ENCODE peak calls at places on chromosomes 3 and 15, in nine cellular contexts. One of them, this sample, is unnamed.

GRCh38 chr15:87672309-87672897 is 584.1 kb downstream of the NTRK3 start:
- DNase-seq in CD8-positive, alpha-beta memory T cell: no peak
- DNase-seq in lower lobe of right lung: no peak
- DNase-seq in stomach: no peak
- DNase-seq in A549: peak; percentile 28
- DNase-seq in heart left ventricle: no peak
- DNase-seq in fibroblast of lung: peak; percentile 39
- DNase-seq in transverse colon: no peak
- DNase-seq in spleen: no peak
- DNase-seq in this sample: peak; percentile 22

GRCh38 chr15:78477295-78477694 is 30.1 kb upstream of the HYKK start:
- DNase-seq in CD8-positive, alpha-beta memory T cell: no peak
- DNase-seq in lower lobe of right lung: no peak
- DNase-seq in stomach: no peak
- DNase-seq in A549: no peak
- DNase-seq in heart left ventricle: no peak
- DNase-seq in fibroblast of lung: no peak
- DNase-seq in transverse colon: no peak
- DNase-seq in spleen: no peak
- DNase-seq in this sample: no peak

GRCh38 chr15:62287066-62287857 is 122.2 kb upstream of the C2CD4B start:
- DNase-seq in CD8-positive, alpha-beta memory T cell: no peak
- DNase-seq in lower lobe of right lung: no peak
- DNase-seq in stomach: no peak
- DNase-seq in A549: no peak
- DNase-seq in heart left ventricle: no peak
- DNase-seq in fibroblast of lung: no peak
- DNase-seq in transverse colon: no peak
- DNase-seq in spleen: no peak
- DNase-seq in this sample: no peak

GRCh38 chr15:42010434-42010833 is 10.4 kb downstream of the PLA2G4E start:
- DNase-seq in CD8-positive, alpha-beta memory T cell: no peak
- DNase-seq in lower lobe of right lung: no peak
- DNase-seq in stomach: no peak
- DNase-seq in A549: peak; percentile 13
- DNase-seq in heart left ventricle: no peak
- DNase-seq in fibroblast of lung: peak; percentile 3
- DNase-seq in transverse colon: no peak
- DNase-seq in spleen: no peak
- DNase-seq in this sample: no peak

GRCh38 chr3:114538211-114538610 is 244.4 kb downstream of the TIGIT start:
- DNase-seq in CD8-positive, alpha-beta memory T cell: no peak
- DNase-seq in lower lobe of right lung: no peak
- DNase-seq in stomach: no peak
- DNase-seq in A549: no peak
- DNase-seq in heart left ventricle: no peak
- DNase-seq in fibroblast of lung: no peak
- DNase-seq in transverse colon: no peak
- DNase-seq in spleen: no peak
- DNase-seq in this sample: no peak

GRCh38 chr3:81666502-81667121 is 94.8 kb downstream of the GBE1 start:
- DNase-seq in CD8-positive, alpha-beta memory T cell: peak; percentile 8
- DNase-seq in lower lobe of right lung: no peak
- DNase-seq in stomach: no peak
- DNase-seq in A549: no peak
- DNase-seq in heart left ventricle: no peak
- DNase-seq in fibroblast of lung: peak; percentile 17
- DNase-seq in transverse colon: no peak
- DNase-seq in spleen: no peak
- DNase-seq in this sample: peak; percentile 5

GRCh38 chr15:84961114-84961452 is 20.6 kb upstream of the PDE8A start:
- DNase-seq in CD8-positive, alpha-beta memory T cell: no peak
- DNase-seq in lower lobe of right lung: no peak
- DNase-seq in stomach: no peak
- DNase-seq in A549: no peak
- DNase-seq in heart left ventricle: no peak
- DNase-seq in fibroblast of lung: peak; percentile 92
- DNase-seq in transverse colon: no peak
- DNase-seq in spleen: no peak
- DNase-seq in this sample: peak; percentile 89

GRCh38 chr3:194134757-194135515 is 1.0 kb upstream of the HES1 start:
- DNase-seq in CD8-positive, alpha-beta memory T cell: peak; percentile 83
- DNase-seq in lower lobe of right lung: peak; percentile 94
- DNase-seq in stomach: peak; percentile 93
- DNase-seq in A549: peak; percentile 68
- DNase-seq in heart left ventricle: peak; percentile 95
- DNase-seq in fibroblast of lung: peak; percentile 98
- DNase-seq in transverse colon: peak; percentile 93
- DNase-seq in spleen: peak; percentile 96
- DNase-seq in this sample: peak; percentile 96

GRCh38 chr3:53222183-53222901 is 33.5 kb downstream of the TKT start:
- DNase-seq in CD8-positive, alpha-beta memory T cell: no peak
- DNase-seq in lower lobe of right lung: peak; percentile 36
- DNase-seq in stomach: no peak
- DNase-seq in A549: no peak
- DNase-seq in heart left ventricle: no peak
- DNase-seq in fibroblast of lung: no peak
- DNase-seq in transverse colon: no peak
- DNase-seq in spleen: peak; percentile 69
- DNase-seq in this sample: no peak

GRCh38 chr3:65508743-65509422 is 529.8 kb downstream of the MAGI1 start:
- DNase-seq in CD8-positive, alpha-beta memory T cell: no peak
- DNase-seq in lower lobe of right lung: no peak
- DNase-seq in stomach: no peak
- DNase-seq in A549: no peak
- DNase-seq in heart left ventricle: no peak
- DNase-seq in fibroblast of lung: no peak
- DNase-seq in transverse colon: no peak
- DNase-seq in spleen: no peak
- DNase-seq in this sample: no peak

GRCh38 chr3:39707314-39707909 is 102.0 kb upstream of the MYRIP start:
- DNase-seq in CD8-positive, alpha-beta memory T cell: no peak
- DNase-seq in lower lobe of right lung: no peak
- DNase-seq in stomach: no peak
- DNase-seq in A549: peak; percentile 30
- DNase-seq in heart left ventricle: no peak
- DNase-seq in fibroblast of lung: peak; percentile 23
- DNase-seq in transverse colon: no peak
- DNase-seq in spleen: no peak
- DNase-seq in this sample: peak; percentile 13

GRCh38 chr3:122074621-122075265 is 19.6 kb downstream of the CD86 start:
- DNase-seq in CD8-positive, alpha-beta memory T cell: no peak
- DNase-seq in lower lobe of right lung: peak; percentile 77
- DNase-seq in stomach: no peak
- DNase-seq in A549: no peak
- DNase-seq in heart left ventricle: peak; percentile 73
- DNase-seq in fibroblast of lung: no peak
- DNase-seq in transverse colon: peak; percentile 34
- DNase-seq in spleen: peak; percentile 76
- DNase-seq in this sample: no peak

DNA sequence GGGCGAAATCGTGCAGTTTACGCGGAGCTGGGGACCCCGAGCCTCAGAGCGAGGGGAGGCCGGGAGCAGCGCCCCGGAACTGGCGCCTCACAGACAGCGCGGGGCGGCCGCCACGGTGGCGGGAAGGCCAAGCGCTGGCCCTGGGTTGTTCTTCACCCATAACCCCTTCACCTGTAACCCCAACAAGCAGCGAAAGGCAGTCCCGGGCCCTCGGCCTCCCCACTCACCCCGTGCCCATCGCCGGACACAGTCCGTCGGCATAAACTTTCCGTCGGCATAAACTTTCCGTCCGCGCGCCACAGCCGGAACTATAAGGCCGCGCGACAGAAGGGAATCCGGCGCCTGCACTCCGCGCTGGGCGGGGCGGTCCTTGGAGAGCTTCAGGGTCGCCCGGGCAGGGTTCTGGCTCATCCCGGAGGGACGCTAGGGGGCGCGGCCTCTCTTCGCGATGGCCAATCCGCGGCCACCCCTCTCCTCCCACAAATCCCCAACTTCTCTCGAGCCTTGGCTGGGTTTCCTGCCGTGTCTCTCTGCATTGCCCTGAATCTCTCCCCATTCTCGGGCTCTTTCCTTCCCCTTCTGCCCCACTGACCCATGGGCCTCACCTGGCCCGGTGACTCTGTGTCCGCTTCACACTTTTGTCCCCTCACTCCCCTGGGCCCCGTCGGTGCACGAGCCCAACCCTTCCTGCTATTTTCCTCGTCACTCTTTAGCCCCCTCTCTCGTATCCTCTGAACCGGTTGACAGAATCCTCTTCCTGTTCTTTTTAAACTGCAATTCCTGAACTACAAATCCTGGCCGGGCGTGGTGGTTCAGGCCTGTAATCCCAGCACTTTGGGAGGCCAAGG is at the start of gene INTS14:
- DNase-seq in CD8-positive, alpha-beta memory T cell: peak; percentile 85
- DNase-seq in lower lobe of right lung: peak; percentile 99
- DNase-seq in stomach: peak; percentile 99
- DNase-seq in A549: peak; percentile 97
- DNase-seq in heart left ventricle: peak; percentile 99
- DNase-seq in fibroblast of lung: peak; percentile 96
- DNase-seq in transverse colon: peak; percentile 98
- DNase-seq in spleen: peak; percentile 98
- DNase-seq in this sample: peak; percentile 90
- H3K27ac ChIP-seq in CD8-positive, alpha-beta memory T cell: peak within 1 kb of the TSS; percentile 91
- H3K27ac ChIP-seq in lower lobe of right lung: peak within 1 kb of the TSS; percentile 95
- H3K27ac ChIP-seq in stomach: peak within 1 kb of the TSS; percentile 88
- H3K27ac ChIP-seq in A549: peak within 1 kb of the TSS; percentile 94
- H3K27ac ChIP-seq in heart left ventricle: peak within 1 kb of the TSS; percentile 94
- H3K27ac ChIP-seq in fibroblast of lung: peak within 1 kb of the TSS; percentile 83
- H3K27ac ChIP-seq in transverse colon: peak within 1 kb of the TSS; percentile 93
- H3K27ac ChIP-seq in spleen: peak within 1 kb of the TSS; percentile 90
- H3K27ac ChIP-seq in this sample: peak within 1 kb of the TSS; percentile 93

GRCh38 chr3:129602730-129603560 is 3.5 kb downstream of the PLXND1 start:
- DNase-seq in CD8-positive, alpha-beta memory T cell: no peak
- DNase-seq in lower lobe of right lung: peak; percentile 67
- DNase-seq in stomach: no peak
- DNase-seq in A549: peak; percentile 44
- DNase-seq in heart left ventricle: peak; percentile 89
- DNase-seq in fibroblast of lung: peak; percentile 94
- DNase-seq in transverse colon: peak; percentile 56
- DNase-seq in spleen: no peak
- DNase-seq in this sample: peak; percentile 92
- H3K4me1 ChIP-seq in CD8-positive, alpha-beta memory T cell: peaks cover 4% of the 10 kb centered on the region
- H3K4me1 ChIP-seq in lower lobe of right lung: peaks cover 78% of the 10 kb centered on the region
- H3K4me1 ChIP-seq in stomach: peaks cover 79% of the 10 kb centered on the region
- H3K4me1 ChIP-seq in A549: peaks cover 69% of the 10 kb centered on the region
- H3K4me1 ChIP-seq in heart left ventricle: peaks cover 23% of the 10 kb centered on the region
- H3K4me1 ChIP-seq in fibroblast of lung: peaks cover 42% of the 10 kb centered on the region
- H3K4me1 ChIP-seq in transverse colon: no peaks in the 10 kb centered on the region
- H3K4me1 ChIP-seq in spleen: peaks cover 94% of the 10 kb centered on the region
- H3K4me1 ChIP-seq in this sample: peaks cover 57% of the 10 kb centered on the region

GRCh38 chr3:33426068-33426467 is 14.1 kb downstream of the UBP1 start:
- DNase-seq in CD8-positive, alpha-beta memory T cell: no peak
- DNase-seq in lower lobe of right lung: no peak
- DNase-seq in stomach: no peak
- DNase-seq in A549: no peak
- DNase-seq in heart left ventricle: no peak
- DNase-seq in fibroblast of lung: no peak
- DNase-seq in transverse colon: no peak
- DNase-seq in spleen: no peak
- DNase-seq in this sample: no peak
- H3K27ac ChIP-seq in CD8-positive, alpha-beta memory T cell: no peak overlapping the region
- H3K27ac ChIP-seq in lower lobe of right lung: no peak overlapping the region
- H3K27ac ChIP-seq in stomach: no peak overlapping the region
- H3K27ac ChIP-seq in A549: no peak overlapping the region
- H3K27ac ChIP-seq in heart left ventricle: no peak overlapping the region
- H3K27ac ChIP-seq in fibroblast of lung: no peak overlapping the region
- H3K27ac ChIP-seq in transverse colon: peak overlapping the region; percentile 73
- H3K27ac ChIP-seq in spleen: no peak overlapping the region
- H3K27ac ChIP-seq in this sample: no peak overlapping the region

DNA sequence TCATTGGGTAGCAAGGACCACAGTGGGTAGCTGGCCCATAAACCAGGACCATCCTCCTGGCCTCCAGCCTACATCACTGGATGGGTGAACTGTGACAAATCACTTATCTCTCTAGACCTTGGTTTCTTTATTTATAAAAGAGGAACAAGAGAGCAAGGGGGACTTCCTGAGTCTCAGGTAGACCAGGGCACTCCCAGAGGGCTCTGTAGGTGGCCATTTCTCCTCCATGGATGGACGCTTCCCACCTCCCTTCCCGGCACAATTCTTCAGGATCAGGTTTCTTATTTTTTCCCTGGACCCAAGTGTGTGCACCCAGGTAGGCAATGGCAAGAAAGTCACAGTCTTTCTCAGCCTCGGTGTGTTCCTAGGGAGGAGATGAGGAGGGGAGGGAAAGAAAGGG is 41.4 kb upstream of the SPATA12 start:
- DNase-seq in CD8-positive, alpha-beta memory T cell: no peak
- DNase-seq in lower lobe of right lung: no peak
- DNase-seq in stomach: no peak
- DNase-seq in A549: no peak
- DNase-seq in heart left ventricle: no peak
- DNase-seq in fibroblast of lung: no peak
- DNase-seq in transverse colon: no peak
- DNase-seq in spleen: no peak
- DNase-seq in this sample: no peak
- H3K4me1 ChIP-seq in CD8-positive, alpha-beta memory T cell: no peaks in the 10 kb centered on the region
- H3K4me1 ChIP-seq in lower lobe of right lung: no peaks in the 10 kb centered on the region
- H3K4me1 ChIP-seq in stomach: no peaks in the 10 kb centered on the region
- H3K4me1 ChIP-seq in A549: peaks cover 25% of the 10 kb centered on the region
- H3K4me1 ChIP-seq in heart left ventricle: no peaks in the 10 kb centered on the region
- H3K4me1 ChIP-seq in fibroblast of lung: peaks cover 3% of the 10 kb centered on the region
- H3K4me1 ChIP-seq in transverse colon: no peaks in the 10 kb centered on the region
- H3K4me1 ChIP-seq in spleen: no peaks in the 10 kb centered on the region
- H3K4me1 ChIP-seq in this sample: peaks cover 22% of the 10 kb centered on the region

GRCh38 chr15:69450968-69451695 is 1.5 kb upstream of the RPLP1 start:
- DNase-seq in CD8-positive, alpha-beta memory T cell: no peak
- DNase-seq in lower lobe of right lung: no peak
- DNase-seq in stomach: no peak
- DNase-seq in A549: no peak
- DNase-seq in heart left ventricle: no peak
- DNase-seq in fibroblast of lung: no peak
- DNase-seq in transverse colon: no peak
- DNase-seq in spleen: no peak
- DNase-seq in this sample: no peak
- H3K27ac ChIP-seq in CD8-positive, alpha-beta memory T cell: peak overlapping the region; percentile 94
- H3K27ac ChIP-seq in lower lobe of right lung: no peak overlapping the region
- H3K27ac ChIP-seq in stomach: peak overlapping the region; percentile 21
- H3K27ac ChIP-seq in A549: peak overlapping the region; percentile 93
- H3K27ac ChIP-seq in heart left ventricle: no peak overlapping the region
- H3K27ac ChIP-seq in fibroblast of lung: no peak overlapping the region
- H3K27ac ChIP-seq in transverse colon: peak overlapping the region; percentile 95
- H3K27ac ChIP-seq in spleen: no peak overlapping the region
- H3K27ac ChIP-seq in this sample: no peak overlapping the region